ENCODE peak calls at places on chromosome 21, in six cellular contexts. I, M, V, Y, Q and X are unnamed samples.
A peak's percentile ranks its signal among the peaks of the same experiment; 100 is the strongest.

GRCh38 chr21:28580585-28580984 is 412.1 kb downstream of the LTN1 start:
- DNase-seq in I (no peak), M (no peak), V (no peak), Y (peak; percentile 43), Q (no peak), X (no peak)

GRCh38 chr21:46120301-46121285 is 22.7 kb downstream of the COL6A2 start:
- DNase-seq in I (no peak), M (no peak), V (peak; percentile 4), Y (no peak), Q (no peak), X (no peak)

GRCh38 chr21:31754561-31754960 is 22.6 kb upstream of the SCAF4 start:
- DNase-seq in I (no peak), M (no peak), V (no peak), Y (no peak), Q (no peak), X (no peak)

GRCh38 chr21:37821791-37822450 is 94.3 kb downstream of the KCNJ6 start:
- DNase-seq in I (no peak), M (no peak), V (no peak), Y (no peak), Q (no peak), X (peak; percentile 68)

GRCh38 chr21:25700741-25701140 is 34.0 kb downstream of the ATP5PF start:
- DNase-seq in I (no peak), M (no peak), V (peak; percentile 13), Y (no peak), Q (no peak), X (no peak)

GRCh38 chr21:44407493-44407892 is 47.8 kb upstream of the LRRC3 start:
- DNase-seq in I (no peak), M (no peak), V (no peak), Y (no peak), Q (no peak), X (no peak)

GRCh38 chr21:45429221-45430164 is 24.5 kb downstream of the COL18A1 start:
- DNase-seq in I (no peak), M (no peak), V (no peak), Y (no peak), Q (no peak), X (no peak)

GRCh38 chr21:27674037-27674436 is 707.1 kb upstream of the ADAMTS5 start:
- DNase-seq in I (no peak), M (no peak), V (no peak), Y (no peak), Q (no peak), X (peak; percentile 96)

GRCh38 chr21:17911628-17912027 is 92.5 kb upstream of the C21orf91 start:
- DNase-seq in I (no peak), M (no peak), V (no peak), Y (no peak), Q (no peak), X (peak; percentile 76)

GRCh38 chr21:25963186-25963585 is 207.4 kb downstream of the APP start:
- DNase-seq in I (no peak), M (no peak), V (peak; percentile 49), Y (peak; percentile 95), Q (no peak), X (peak; percentile 19)

GRCh38 chr21:42768324-42769121 is 110.8 kb downstream of the WDR4 start:
- DNase-seq in I (no peak), M (no peak), V (no peak), Y (no peak), Q (no peak), X (no peak)

GRCh38 chr21:30839304-30839703 is 9.7 kb upstream of the KRTAP7-1 start:
- DNase-seq in I (peak; percentile 9), M (no peak), V (peak; percentile 8), Y (no peak), Q (no peak), X (peak; percentile 37)

GRCh38 chr21:43726686-43727570 is 8.0 kb downstream of the PDXK start:
- DNase-seq in I (no peak), M (no peak), V (peak; percentile 85), Y (no peak), Q (no peak), X (no peak)

GRCh38 chr21:30257773-30258172 is 25.0 kb downstream of the KRTAP24-1 start:
- DNase-seq in I (no peak), M (no peak), V (no peak), Y (no peak), Q (no peak), X (peak; percentile 69)

GRCh38 chr21:36126166-36126565 is 8.7 kb upstream of the CBR3 start:
- DNase-seq in I (no peak), M (no peak), V (no peak), Y (no peak), Q (no peak), X (peak; percentile 29)

GRCh38 chr21:42095581-42095980 is 24.5 kb downstream of the UMODL1 start:
- DNase-seq in I (no peak), M (no peak), V (no peak), Y (no peak), Q (no peak), X (no peak)

GRCh38 chr21:16402752-16403151 is 673.0 kb downstream of the USP25 start:
- DNase-seq in I (no peak), M (no peak), V (no peak), Y (no peak), Q (no peak), X (peak; percentile 14)

GRCh38 chr21:44522753-44523204 is 17.2 kb downstream of the KRTAP10-1 start:
- DNase-seq in I (no peak), M (no peak), V (no peak), Y (no peak), Q (no peak), X (no peak)

GRCh38 chr21:45138199-45139002 is 64.0 kb downstream of the ADARB1 start:
- DNase-seq in I (peak; percentile 72), M (peak; percentile 52), V (peak; percentile 63), Y (peak; percentile 89), Q (peak; percentile 54), X (peak; percentile 74)

GRCh38 chr21:44779417-44780139 is 22.0 kb downstream of the UBE2G2 start:
- DNase-seq in I (no peak), M (no peak), V (no peak), Y (no peak), Q (no peak), X (no peak)

GRCh38 chr21:32257952-32258785 is 20.7 kb downstream of the MIS18A start:
- DNase-seq in I (peak; percentile 79), M (no peak), V (peak; percentile 72), Y (peak; percentile 92), Q (no peak), X (peak; percentile 93)

GRCh38 chr21:18498428-18498827 is 94.8 kb upstream of the TMPRSS15 start:
- DNase-seq in I (no peak), M (no peak), V (no peak), Y (no peak), Q (no peak), X (no peak)

GRCh38 chr21:26041441-26042180 is 129.0 kb downstream of the APP start:
- DNase-seq in I (no peak), M (no peak), V (peak; percentile 29), Y (no peak), Q (no peak), X (peak; percentile 68)

GRCh38 chr21:41888749-41889376 is 9.7 kb upstream of the PRDM15 start:
- DNase-seq in I (no peak), M (no peak), V (peak; percentile 92), Y (peak; percentile 81), Q (no peak), X (no peak)

GRCh38 chr21:35924714-35925301 is 135.5 kb downstream of the SETD4 start:
- DNase-seq in I (no peak), M (no peak), V (peak; percentile 49), Y (peak; percentile 34), Q (no peak), X (peak; percentile 72)

GRCh38 chr21:45546636-45547203 is 4.5 kb upstream of the SLC19A1 start:
- DNase-seq in I (no peak), M (no peak), V (no peak), Y (no peak), Q (no peak), X (no peak)

GRCh38 chr21:19322360-19322759 is 918.8 kb upstream of the TMPRSS15 start:
- DNase-seq in I (no peak), M (no peak), V (no peak), Y (no peak), Q (no peak), X (no peak)